ENCODE peak calls at places on chromosomes 1 and 21, in four cellular contexts. M is uterus; V is effector memory CD4-positive, alpha-beta T cell; J is Peyer's patch. U is an unnamed sample. For H3K4me1, the result is how much of the 10 kb centered on the place peaks cover.

GRCh38 chr1:203672354-203672753 is 45.7 kb downstream of the ATP2B4 start:
- DNase-seq in M (peak), J (no peak), V (no peak), U (peak)

GRCh38 chr1:92538413-92539061 is 51.8 kb upstream of the GFI1 start:
- DNase-seq in J (no peak), M (no peak), V (no peak), U (no peak)

GRCh38 chr1:227919916-227920315 is 27.8 kb downstream of the WNT9A start:
- DNase-seq in V (no peak), M (no peak), J (no peak), U (no peak)

GRCh38 chr1:44068442-44068861 is 37.2 kb upstream of the SLC6A9 start:
- DNase-seq in V (no peak), J (no peak), M (no peak), U (no peak)

GRCh38 chr1:155218854-155219591 is 10.5 kb downstream of the MTX1 start:
- DNase-seq in V (no peak), M (peak), J (peak), U (no peak)

GRCh38 chr1:205849619-205850355 is at the start of gene PM20D1:
- DNase-seq in V (peak), M (peak), J (peak), U (peak)

GRCh38 chr1:234961468-234962339 is 166.9 kb downstream of the TOMM20 start:
- DNase-seq in V (no peak), J (peak), M (no peak), U (no peak)

GRCh38 chr21:29124645-29125044 is 5.8 kb upstream of the MAP3K7CL start:
- DNase-seq in J (no peak), V (no peak), M (no peak), U (no peak)

GRCh38 chr1:1353389-1354151 is 4.4 kb upstream of the DVL1 start:
- DNase-seq in V (no peak), M (no peak), J (no peak), U (no peak)

GRCh38 chr1:97433520-97434175 is 487.2 kb downstream of the DPYD start:
- DNase-seq in V (no peak), M (no peak), J (no peak), U (no peak)

GRCh38 chr1:206144605-206145004 is 27.4 kb upstream of the AVPR1B start:
- DNase-seq in M (no peak), J (no peak), V (no peak), U (no peak)

GRCh38 chr1:145740269-145740668 is 21.0 kb downstream of the CD160 start:
- DNase-seq in M (no peak), V (no peak), J (no peak), U (no peak)

GRCh38 chr1:18953656-18954259 is 2.7 kb downstream of the IFFO2 start:
- DNase-seq in J (no peak), V (no peak), M (no peak), U (no peak)

GRCh38 chr1:70043806-70044205 is 161.6 kb downstream of the LRRC40 start:
- DNase-seq in V (no peak), M (no peak), J (no peak), U (no peak)

GRCh38 chr1:75879985-75880384 is 52.2 kb downstream of the ASB17 start:
- DNase-seq in J (no peak), M (no peak), V (no peak), U (no peak)

GRCh38 chr1:209769171-209769904 is 13.5 kb downstream of the TRAF3IP3 start:
- DNase-seq in V (peak), M (peak), J (peak), U (peak)

GRCh38 chr1:8552135-8552534 is 234.2 kb downstream of the SLC45A1 start:
- DNase-seq in J (no peak), V (no peak), M (no peak), U (no peak)

GRCh38 chr1:220556641-220557040 is 28.7 kb downstream of the MARK1 start:
- DNase-seq in V (no peak), M (no peak), J (no peak), U (no peak)

GRCh38 chr1:23548704-23549143 is 10.6 kb downstream of the ID3 start:
- DNase-seq in V (no peak), J (peak), M (no peak), U (peak)
- H3K4me1 ChIP-seq in V (under half), J (under half), M (under half), U (under half)

GRCh38 chr1:93585059-93585966 is 96.3 kb downstream of the BCAR3 start:
- DNase-seq in V (no peak), J (peak), M (peak), U (peak)

GRCh38 chr1:93591291-93591832 is 90.3 kb downstream of the BCAR3 start:
- DNase-seq in V (no peak), M (no peak), J (no peak), U (no peak)

GRCh38 chr1:93587354-93587753 is 94.3 kb downstream of the BCAR3 start:
- DNase-seq in J (peak), V (no peak), M (no peak), U (no peak)

GRCh38 chr1:93588955-93589354 is 92.7 kb downstream of the BCAR3 start:
- DNase-seq in M (no peak), V (no peak), J (peak), U (no peak)

GRCh38 chr1:93588206-93588605 is 93.4 kb downstream of the BCAR3 start:
- DNase-seq in V (no peak), J (peak), M (no peak), U (no peak)
- H3K4me1 ChIP-seq in V (under half), J (under half), M (under half), U (under half)

DNA sequence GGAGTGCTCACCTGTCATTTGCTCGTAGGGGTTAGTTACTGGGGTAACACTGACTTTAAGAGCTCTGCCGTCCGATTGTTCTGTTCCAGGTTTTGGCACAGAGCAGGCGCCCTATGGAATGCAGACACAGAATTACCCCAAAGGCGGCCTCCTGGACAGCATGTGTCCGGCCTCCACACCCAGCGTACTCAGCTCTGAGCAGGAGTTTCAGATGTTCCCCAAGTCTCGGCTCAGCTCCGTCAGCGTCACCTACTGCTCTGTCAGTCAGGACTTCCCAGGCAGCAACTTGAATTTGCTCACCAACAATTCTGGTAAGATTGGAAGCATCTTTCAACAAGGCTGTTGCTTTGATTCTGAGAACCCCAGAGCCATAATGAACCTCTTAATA is 12.6 kb downstream of the ETS2 start:
- DNase-seq in J (no peak), V (no peak), M (no peak), U (no peak)
- H3K4me1 ChIP-seq in J (half or more), V (under half), M (under half), U (under half)

GRCh38 chr1:159918041-159918917 is 7.0 kb downstream of the TAGLN2 start:
- DNase-seq in M (no peak), J (no peak), V (no peak), U (peak)

GRCh38 chr1:159919236-159919865 is 6.0 kb downstream of the TAGLN2 start:
- DNase-seq in V (no peak), M (no peak), J (no peak), U (no peak)

GRCh38 chr1:159916240-159917051 is 8.9 kb downstream of the TAGLN2 start:
- DNase-seq in V (no peak), J (no peak), M (no peak), U (peak)

GRCh38 chr1:159918918-159919195 is 6.5 kb downstream of the TAGLN2 start:
- DNase-seq in V (no peak), M (no peak), J (no peak), U (no peak)

DNA sequence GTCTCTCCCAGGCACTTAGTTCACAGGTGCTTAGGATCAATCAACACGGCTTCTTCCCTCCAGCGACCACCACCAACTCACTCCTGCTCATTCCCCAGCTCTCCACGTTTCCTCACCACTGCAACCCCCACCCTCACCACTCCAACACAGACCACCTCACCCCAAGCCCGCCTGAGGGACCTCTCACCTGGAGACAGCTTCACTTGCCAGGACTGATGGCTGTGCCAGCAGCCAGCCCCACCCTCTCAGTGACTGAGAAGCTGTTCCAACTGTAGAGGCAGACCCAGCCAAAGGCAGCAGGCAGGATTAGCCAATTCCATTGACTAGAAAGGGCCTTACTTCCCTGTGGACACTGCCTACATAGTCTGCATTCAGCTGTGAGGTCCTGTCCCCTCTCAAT is 7.8 kb downstream of the TAGLN2 start:
- DNase-seq in V (no peak), J (no peak), M (no peak), U (peak)
- H3K4me1 ChIP-seq in V (under half), J (half or more), M (under half), U (under half)

GRCh38 chr21:36465481-36465880 is 14.4 kb downstream of the CLDN14 start:
- DNase-seq in V (no peak), M (no peak), J (no peak), U (no peak)
- H3K4me1 ChIP-seq in V (under half), M (under half), J (under half), U (under half)

GRCh38 chr1:207858806-207859205 is 52.1 kb downstream of the CD34 start:
- DNase-seq in J (no peak), M (no peak), V (no peak), U (no peak)
- H3K4me1 ChIP-seq in J (half or more), M (under half), V (under half), U (under half)